ENCODE peak calls at places on chromosomes 16 and 17, in ten cellular contexts. W is breast epithelium, H is H1, X is AG10803, O is choroid plexus epithelial cell, M is foreskin fibroblast, B is uterus, N is A673, D is cardiac muscle cell, Y is cardiac fibroblast. J is an unnamed sample.

GRCh38 chr17:40298726-40299125 is 10.3 kb upstream of the RARA start:
- DNase-seq in N (no peak), H (no peak), B (no peak), O (peak; percentile 83), D (no peak), X (peak; percentile 86), Y (peak; percentile 77), W (no peak), M (peak; percentile 18), J (peak; percentile 44)

GRCh38 chr17:69978056-69978646 is 96.9 kb upstream of the KCNJ16 start:
- DNase-seq in N (no peak), B (no peak), X (no peak), Y (no peak), M (no peak), W (no peak), H (no peak), O (peak; percentile 43), D (no peak), J (peak; percentile 14)

GRCh38 chr16:69931631-69932030 is 19.5 kb upstream of the CLEC18A start:
- DNase-seq in O (no peak), H (no peak), X (no peak), B (no peak), M (no peak), D (no peak), N (no peak), W (no peak), Y (no peak), J (no peak)

GRCh38 chr16:27253526-27253930 is 15.0 kb downstream of the NSMCE1 start:
- DNase-seq in X (peak; percentile 73), M (peak; percentile 89), O (peak; percentile 89), D (no peak), B (no peak), N (peak; percentile 49), Y (peak; percentile 72), W (no peak), H (no peak), J (peak; percentile 88)

GRCh38 chr17:79415365-79415764 is 195.5 kb downstream of the RBFOX3 start:
- DNase-seq in H (no peak), O (no peak), W (no peak), M (no peak), B (no peak), N (no peak), Y (no peak), X (no peak), D (no peak), J (no peak)

GRCh38 chr17:74270333-74270732 is 3.7 kb upstream of the DNAI2 start:
- DNase-seq in M (no peak), B (no peak), W (no peak), H (no peak), Y (peak; percentile 21), X (no peak), N (no peak), O (no peak), D (no peak), J (no peak)

GRCh38 chr16:876523-877241 is 76.1 kb upstream of the GNG13 start:
- DNase-seq in W (no peak), H (no peak), D (no peak), N (no peak), X (no peak), O (no peak), B (no peak), M (no peak), Y (no peak), J (no peak)

GRCh38 chr17:63120406-63120805 is 154.4 kb downstream of the TANC2 start:
- DNase-seq in N (peak; percentile 20), B (no peak), M (peak; percentile 25), O (peak; percentile 28), Y (peak; percentile 22), X (peak; percentile 12), H (no peak), W (no peak), D (no peak), J (peak; percentile 38)

DNA sequence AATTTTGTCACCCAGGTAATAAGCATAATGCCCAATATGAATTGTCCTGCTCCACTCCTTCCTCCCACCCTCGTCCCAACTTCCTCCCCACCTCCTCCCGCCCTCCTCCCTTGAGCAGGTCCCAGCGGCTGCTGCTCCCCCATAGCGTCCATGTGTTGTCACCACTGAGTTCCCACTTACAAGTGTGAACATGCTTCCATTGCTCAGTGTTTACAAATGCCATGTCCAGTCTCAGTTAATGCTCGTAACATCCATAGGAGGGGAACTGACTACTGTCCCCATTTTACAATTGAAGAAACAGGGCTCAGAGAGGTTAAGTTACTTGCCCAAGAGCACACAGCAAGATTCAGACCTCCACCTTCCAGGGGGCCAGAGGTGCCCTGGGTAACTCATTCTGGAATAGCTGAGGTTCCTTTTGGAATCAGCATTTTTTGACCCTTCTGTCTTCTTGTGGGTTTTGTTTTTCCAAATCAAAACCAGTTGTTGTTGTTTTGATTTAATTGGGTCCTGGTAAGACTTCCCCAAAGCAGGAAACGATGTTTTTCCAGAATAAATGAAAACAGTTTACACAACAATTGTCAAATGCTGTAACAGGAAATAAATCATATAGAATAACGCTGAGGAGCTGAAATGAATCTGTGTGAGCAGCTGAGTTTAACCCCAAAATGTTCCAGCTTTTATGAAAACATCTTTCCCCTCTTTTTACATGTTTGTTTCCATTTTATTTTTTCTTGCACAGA is 74.0 kb downstream of the ZDHHC7 start:
- DNase-seq in H (no peak), X (peak; percentile 18), D (no peak), Y (no peak), M (no peak), W (no peak), N (no peak), B (no peak), O (no peak), J (no peak)
- H3K4me3 ChIP-seq in H (no peak overlapping the region), X (no peak overlapping the region), D (no peak overlapping the region), Y (no peak overlapping the region), M (no peak overlapping the region), W (no peak overlapping the region), N (no peak overlapping the region), B (no peak overlapping the region), O (no peak overlapping the region), J (no peak overlapping the region)

GRCh38 chr16:89973235-89973634 is 24.7 kb downstream of the DEF8 start:
- DNase-seq in X (no peak), D (no peak), O (no peak), H (no peak), W (no peak), Y (no peak), B (no peak), N (no peak), M (no peak), J (no peak)

GRCh38 chr16:89973654-89974335 is 25.2 kb downstream of the DEF8 start:
- DNase-seq in N (no peak), X (no peak), D (no peak), M (no peak), W (no peak), H (no peak), Y (no peak), B (no peak), O (no peak), J (no peak)

GRCh38 chr16:89971495-89972243 is 23.1 kb downstream of the DEF8 start:
- DNase-seq in B (peak; percentile 31), M (peak; percentile 6), Y (no peak), H (no peak), N (no peak), W (no peak), D (no peak), O (no peak), X (peak; percentile 4), J (peak; percentile 3)

GRCh38 chr16:89974860-89975259 is 26.3 kb downstream of the DEF8 start:
- DNase-seq in X (no peak), N (no peak), H (no peak), M (no peak), D (no peak), W (no peak), B (no peak), O (no peak), Y (no peak), J (no peak)

DNA sequence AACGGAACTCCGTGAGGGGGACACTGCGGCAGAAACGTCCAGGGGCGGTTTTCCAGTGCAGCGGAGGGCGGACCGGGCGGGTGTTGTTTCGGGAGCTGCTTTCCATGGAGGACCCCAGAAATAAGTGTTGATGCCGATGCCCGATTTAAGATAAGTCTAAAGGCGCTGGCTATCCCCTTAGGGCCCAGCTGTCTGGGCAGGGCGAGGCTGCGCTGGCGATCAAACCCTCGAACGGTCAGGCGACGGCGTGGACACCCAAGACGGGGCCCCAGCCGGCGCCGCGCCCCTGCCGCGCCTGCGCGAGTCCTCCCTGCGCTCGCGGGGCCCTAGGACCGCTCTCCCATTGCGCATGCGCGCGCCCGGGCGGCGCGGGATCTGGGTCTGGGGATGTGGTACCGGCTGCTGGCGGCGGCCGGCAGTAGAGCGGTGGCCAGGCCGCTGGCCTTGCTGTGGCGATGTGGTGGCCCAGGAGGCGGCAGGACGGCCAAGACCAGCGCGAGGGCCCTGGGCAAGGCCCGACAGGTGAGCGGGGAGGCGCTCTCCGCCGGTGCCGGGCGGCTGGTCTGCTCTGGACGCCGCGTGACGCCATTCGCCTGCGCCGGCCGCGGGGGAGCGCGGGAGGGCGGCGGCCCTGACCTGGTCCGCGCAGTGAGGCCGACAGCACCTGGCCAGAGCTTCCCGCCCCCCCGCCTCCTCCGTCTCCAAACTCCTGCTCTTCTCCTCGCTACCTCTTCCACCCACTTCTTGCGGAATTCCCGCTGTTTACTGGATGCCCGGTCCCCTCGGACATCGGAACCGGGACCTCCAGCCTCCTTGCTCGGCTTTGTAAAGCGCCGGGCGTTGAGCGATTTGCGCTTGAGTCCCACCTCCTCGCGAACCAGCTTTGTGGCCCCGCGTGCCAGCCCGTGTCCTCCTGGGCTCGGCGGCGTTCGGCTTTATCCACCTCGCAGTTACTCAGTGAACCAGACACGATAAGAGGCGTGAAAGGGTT is 24.0 kb downstream of the DEF8 start:
- DNase-seq in B (peak; percentile 84), W (peak; percentile 86), O (peak; percentile 92), H (peak; percentile 67), Y (peak; percentile 94), D (peak; percentile 96), M (peak; percentile 96), N (peak; percentile 97), X (peak; percentile 86), J (peak; percentile 92)
- TF ChIP-seq CTCF in B (peak; percentile 42), W (no peak), O (no peak), H (no peak), Y (no peak), D (no peak), M (no peak), N (no peak), X (no peak), J (no peak)

GRCh38 chr16:66651474-66651765 is 45.1 kb downstream of the CMTM4 start:
- DNase-seq in W (no peak), H (no peak), B (no peak), X (no peak), Y (no peak), N (no peak), M (no peak), D (no peak), O (no peak), J (no peak)
- H3K4me3 ChIP-seq in W (no peak overlapping the region), H (peak overlapping the region; percentile 5), B (no peak overlapping the region), X (no peak overlapping the region), Y (no peak overlapping the region), N (peak overlapping the region; percentile 15), M (peak overlapping the region; percentile 40), D (no peak overlapping the region), O (peak overlapping the region; percentile 43), J (peak overlapping the region; percentile 14)

DNA sequence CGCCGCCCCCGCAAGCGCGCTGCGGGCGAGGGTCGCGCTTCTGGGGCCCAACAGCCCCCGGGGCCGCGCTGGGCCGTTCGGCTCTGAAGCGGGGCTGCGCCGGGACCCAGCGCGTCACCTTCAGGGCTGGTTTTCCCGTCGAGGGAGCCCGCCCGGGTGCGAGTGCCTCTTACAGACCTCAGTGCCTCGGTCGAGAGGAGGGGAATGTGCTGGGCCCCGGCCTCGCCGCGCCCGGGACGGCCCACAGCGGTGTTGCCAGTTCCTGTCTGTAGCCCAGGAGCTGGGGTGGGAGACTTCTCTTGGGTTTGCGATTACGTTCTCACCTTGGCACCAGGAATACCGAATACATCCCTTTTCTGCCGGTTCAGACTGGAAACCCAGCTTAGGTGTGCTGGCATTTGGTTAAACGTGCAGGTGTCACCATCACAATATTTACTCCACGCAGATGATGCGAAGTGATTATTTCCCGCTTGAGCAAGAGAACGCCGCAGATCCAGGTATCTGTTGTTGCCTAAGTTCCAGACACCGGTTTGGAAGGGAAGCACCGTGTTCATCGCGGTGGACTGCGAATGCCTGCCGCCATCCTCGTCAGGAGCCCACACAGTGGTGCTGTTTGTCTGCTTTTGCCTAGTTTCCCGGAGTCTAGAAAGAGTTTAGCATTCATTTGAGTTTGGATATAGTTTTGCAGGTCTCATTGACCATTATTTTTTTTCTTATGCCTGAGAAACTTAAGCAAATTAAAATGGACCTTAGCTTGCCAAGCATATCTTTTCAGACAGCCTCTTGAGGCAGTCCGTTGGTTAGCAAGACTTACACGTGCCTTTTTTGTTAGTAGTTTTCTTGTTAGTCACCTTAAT is 915 bp downstream of the MAP1LC3B start:
- DNase-seq in M (peak; percentile 59), N (peak; percentile 49), H (no peak), O (peak; percentile 53), Y (peak; percentile 56), B (peak; percentile 46), D (peak; percentile 65), X (peak; percentile 47), W (peak; percentile 55), J (peak; percentile 54)
- TF ChIP-seq CTCF in M (peak; percentile 27), N (peak; percentile 50), H (peak; percentile 33), O (peak; percentile 53), Y (peak; percentile 23), B (peak; percentile 34), D (peak; percentile 35), X (peak; percentile 50), W (no peak), J (peak; percentile 48)

J was measured in astrocyte of the spinal cord.